ENCODE peak calls at places on chromosomes 13 and 19, in four cellular contexts. S is activated B cell treated with CpG ODN at 0.5 μM for 24 hours; F is astrocyte of the spinal cord; V is CD8-positive, alpha-beta T cell. I is an unnamed sample.

GRCh38 chr13:40109324-40109958 is 454.0 kb downstream of the COG6 start:
- DNase-seq in S (no peak), F (peak), V (no peak), I (no peak)

GRCh38 chr13:112137144-112137543 is 70.2 kb downstream of the SOX1 start:
- DNase-seq in S (no peak), F (no peak), V (no peak), I (no peak)

GRCh38 chr13:110379905-110380341 is 72.8 kb downstream of the COL4A2 start:
- DNase-seq in S (no peak), F (peak), V (no peak), I (no peak)

GRCh38 chr19:15010497-15011255 is 31.0 kb upstream of the SLC1A6 start:
- DNase-seq in S (no peak), F (no peak), V (no peak), I (no peak)

GRCh38 chr19:10884273-10884672 is 12.9 kb downstream of the CARM1 start:
- DNase-seq in S (no peak), F (peak), V (no peak), I (no peak)

GRCh38 chr19:20664917-20665781 is 3.8 kb upstream of the ZNF626 start:
- DNase-seq in S (no peak), F (no peak), V (no peak), I (peak)

GRCh38 chr19:14563989-14564650 is 7.7 kb downstream of the NDUFB7 start:
- DNase-seq in S (no peak), F (peak), V (no peak), I (peak)

GRCh38 chr13:101654916-101655315 is 202.4 kb downstream of the ITGBL1 start:
- DNase-seq in S (no peak), F (no peak), V (no peak), I (no peak)

GRCh38 chr19:11708457-11708856 is 30.3 kb downstream of the ZNF823 start:
- DNase-seq in S (no peak), F (no peak), V (no peak), I (no peak)

GRCh38 chr19:55552206-55552605 is 6.9 kb upstream of the SBK3 start:
- DNase-seq in S (no peak), F (no peak), V (no peak), I (no peak)

GRCh38 chr13:112447761-112448603 is 71.8 kb downstream of the SPACA7 start:
- DNase-seq in S (no peak), F (no peak), V (no peak), I (no peak)

GRCh38 chr19:50311723-50312635 is 17.2 kb downstream of the KCNC3 start:
- DNase-seq in S (no peak), F (no peak), V (no peak), I (peak)

GRCh38 chr13:47332149-47332548 is 435.3 kb upstream of the HTR2A start:
- DNase-seq in S (no peak), F (peak), V (no peak), I (no peak)

GRCh38 chr13:112874751-112875300 is 94.2 kb upstream of the MCF2L start:
- DNase-seq in S (no peak), F (no peak), V (no peak), I (no peak)

GRCh38 chr13:112146073-112146360 is 79.1 kb downstream of the SOX1 start:
- DNase-seq in S (no peak), F (no peak), V (no peak), I (no peak)

GRCh38 chr19:33513424-33513823 is 8.2 kb downstream of the PEPD start:
- DNase-seq in S (no peak), F (no peak), V (no peak), I (no peak)

GRCh38 chr13:110123041-110123809 is 183.7 kb downstream of the COL4A1 start:
- DNase-seq in S (no peak), F (peak), V (no peak), I (no peak)

GRCh38 chr13:98004107-98004506 is 50.6 kb downstream of the IPO5 start:
- DNase-seq in S (no peak), F (peak), V (no peak), I (no peak)

GRCh38 chr13:30307194-30307965 is at the start of gene KATNAL1:
- DNase-seq in S (peak), F (peak), V (peak), I (peak)

DNA sequence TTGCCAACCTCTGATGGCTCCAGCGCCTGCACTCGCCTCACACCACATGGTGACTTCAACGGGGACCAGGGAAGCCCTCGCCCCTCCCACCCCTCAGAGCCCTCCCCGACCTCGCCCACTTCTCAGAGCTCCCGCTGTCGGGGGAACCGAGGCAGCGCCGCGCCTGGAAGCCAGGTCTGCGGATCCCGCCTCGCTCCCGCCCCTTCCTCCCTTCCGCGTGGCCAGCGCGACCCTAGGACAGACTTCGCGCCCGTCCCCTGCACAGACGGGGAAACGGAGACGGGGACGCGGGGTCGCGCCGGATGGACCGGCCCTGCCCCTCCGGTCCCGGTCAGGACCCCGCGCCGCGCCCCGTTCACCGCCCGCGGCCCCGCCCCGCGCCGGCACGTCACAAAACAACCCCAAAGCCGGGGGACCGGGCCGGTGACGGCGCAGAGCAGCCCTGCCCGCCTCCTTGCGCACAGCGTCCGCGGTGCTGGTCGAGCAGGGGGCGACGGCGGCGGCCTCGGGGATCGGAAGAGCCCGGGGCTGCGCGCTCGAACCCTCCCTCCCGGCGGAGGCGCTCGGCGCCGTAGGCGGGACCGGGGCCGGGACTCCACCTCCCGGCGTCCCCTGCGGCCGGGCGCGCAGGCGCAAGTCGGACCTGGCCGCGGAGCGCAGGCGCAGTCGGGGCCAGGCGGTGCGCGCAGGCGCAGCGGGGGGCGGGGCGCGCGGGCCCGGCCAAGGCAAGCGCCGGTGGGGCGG is 379 bp upstream of the CDC34 start:
- DNase-seq in S (peak), F (peak), V (peak), I (peak)
- TF ChIP-seq CTCF in S (no peak), F (peak), V (no peak), I (no peak)

GRCh38 chr13:106133025-106133424 is 402.4 kb downstream of the EFNB2 start:
- DNase-seq in S (no peak), F (peak), V (no peak), I (no peak)
- TF ChIP-seq CTCF in S (no peak), F (no peak), V (no peak), I (no peak)

DNA sequence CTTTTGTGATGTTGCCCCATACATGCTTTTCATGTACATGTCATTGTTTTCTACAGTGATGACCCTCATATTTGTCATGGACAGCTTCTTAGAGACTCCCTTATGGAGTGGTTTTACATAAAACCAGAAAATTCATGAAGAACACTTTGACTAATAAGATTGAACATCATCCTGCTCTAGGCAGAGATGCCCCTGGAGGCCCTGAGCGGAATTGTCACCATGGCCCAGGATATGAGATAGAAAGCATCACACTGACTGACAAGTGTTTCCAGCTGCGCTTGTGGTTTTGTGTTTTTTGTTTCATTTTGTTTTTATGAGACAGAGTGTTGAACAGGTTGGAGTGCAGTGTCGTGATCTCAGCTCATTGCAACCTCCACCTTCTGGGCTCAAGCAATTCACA is 22.2 kb downstream of the ZNF701 start:
- DNase-seq in S (no peak), F (no peak), V (no peak), I (no peak)
- TF ChIP-seq CTCF in S (no peak), F (no peak), V (no peak), I (no peak)

DNA sequence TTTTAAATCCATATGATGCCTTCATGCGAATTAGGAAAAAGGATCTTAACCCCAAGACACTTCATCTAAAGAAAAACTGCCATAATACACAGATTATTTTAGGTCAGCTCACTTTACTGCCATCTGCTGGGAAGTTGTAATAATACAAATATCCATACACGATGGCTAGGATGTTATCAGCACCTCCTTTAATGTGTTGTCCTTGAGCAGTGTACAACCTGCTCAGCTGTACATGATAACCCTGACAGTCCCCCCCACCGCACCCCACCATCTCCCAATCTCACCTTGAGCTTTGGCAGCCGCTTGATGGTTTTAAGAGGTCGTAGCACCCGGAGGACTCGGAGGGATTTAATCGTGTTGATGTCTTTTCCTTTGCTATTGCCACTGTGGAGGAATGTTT is 112.2 kb downstream of the IER2 start:
- DNase-seq in S (no peak), F (peak), V (no peak), I (no peak)
- TF ChIP-seq CTCF in S (no peak), F (peak), V (peak), I (peak)

DNA sequence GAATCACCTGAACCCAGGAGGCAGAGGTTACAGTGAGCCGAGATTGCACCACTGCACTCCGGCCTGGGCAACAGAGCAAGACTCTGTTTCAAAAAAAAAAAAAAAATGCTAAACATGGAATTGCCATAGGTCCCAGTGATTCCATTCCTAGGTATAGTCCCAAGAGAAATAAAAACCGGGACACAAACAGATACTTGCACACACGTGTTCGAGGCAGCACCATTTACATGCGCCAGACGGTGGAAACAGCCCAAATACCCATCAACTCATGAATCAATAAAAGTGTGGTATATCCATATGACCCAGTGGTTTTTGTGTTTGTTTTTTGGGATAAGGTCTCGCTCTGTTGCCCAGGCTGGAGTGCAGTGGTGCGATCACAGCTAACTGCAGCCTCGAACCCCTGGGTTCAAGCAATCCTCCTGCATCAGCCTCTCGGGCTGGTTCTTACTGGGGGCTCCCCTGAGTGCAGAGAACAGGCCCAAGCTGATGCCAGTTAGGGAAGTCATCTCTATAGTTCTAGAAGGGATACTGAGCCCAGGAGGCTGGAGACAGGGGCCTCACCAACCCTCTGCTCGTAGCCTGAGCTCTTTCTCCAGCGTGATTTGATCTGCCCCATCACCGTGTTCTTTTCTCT is 8.5 kb downstream of the KLF2 start:
- DNase-seq in S (no peak), F (no peak), V (no peak), I (no peak)
- TF ChIP-seq CTCF in S (no peak), F (no peak), V (no peak), I (no peak)

GRCh38 chr13:78185700-78186099 is 267.1 kb upstream of the EDNRB start:
- DNase-seq in S (no peak), F (no peak), V (no peak), I (no peak)

GRCh38 chr13:78192721-78193120 is 274.1 kb upstream of the EDNRB start:
- DNase-seq in S (no peak), F (no peak), V (no peak), I (no peak)

GRCh38 chr13:78190296-78190695 is 271.7 kb upstream of the EDNRB start:
- DNase-seq in S (no peak), F (no peak), V (no peak), I (no peak)

GRCh38 chr13:78183737-78184136 is 265.1 kb upstream of the EDNRB start:
- DNase-seq in S (no peak), F (no peak), V (no peak), I (no peak)

GRCh38 chr13:78187781-78188180 is 269.1 kb upstream of the EDNRB start:
- DNase-seq in S (no peak), F (no peak), V (no peak), I (no peak)
- TF ChIP-seq CTCF in S (no peak), F (no peak), V (no peak), I (no peak)

GRCh38 chr19:51402117-51402516 is 11.7 kb upstream of the C19orf84 start:
- DNase-seq in S (no peak), F (no peak), V (no peak), I (no peak)

GRCh38 chr19:51396175-51396574 is 5.8 kb upstream of the C19orf84 start:
- DNase-seq in S (no peak), F (no peak), V (no peak), I (no peak)

GRCh38 chr19:51394045-51394836 is 3.9 kb upstream of the C19orf84 start:
- DNase-seq in S (peak), F (peak), V (peak), I (peak)

GRCh38 chr19:51398096-51398704 is 7.8 kb upstream of the C19orf84 start:
- DNase-seq in S (no peak), F (no peak), V (no peak), I (peak)
- TF ChIP-seq CTCF in S (no peak), F (peak), V (peak), I (peak)

GRCh38 chr19:12884627-12884925 is 2.4 kb downstream of the KLF1 start:
- DNase-seq in S (no peak), F (no peak), V (no peak), I (no peak)

GRCh38 chr19:12886943-12887747 is at the start of gene KLF1:
- DNase-seq in S (no peak), F (no peak), V (no peak), I (no peak)

GRCh38 chr19:12884202-12884601 is 2.8 kb downstream of the KLF1 start:
- DNase-seq in S (no peak), F (no peak), V (no peak), I (no peak)

GRCh38 chr19:12885749-12886706 is 973 bp downstream of the KLF1 start:
- DNase-seq in S (no peak), F (no peak), V (no peak), I (no peak)

DNA sequence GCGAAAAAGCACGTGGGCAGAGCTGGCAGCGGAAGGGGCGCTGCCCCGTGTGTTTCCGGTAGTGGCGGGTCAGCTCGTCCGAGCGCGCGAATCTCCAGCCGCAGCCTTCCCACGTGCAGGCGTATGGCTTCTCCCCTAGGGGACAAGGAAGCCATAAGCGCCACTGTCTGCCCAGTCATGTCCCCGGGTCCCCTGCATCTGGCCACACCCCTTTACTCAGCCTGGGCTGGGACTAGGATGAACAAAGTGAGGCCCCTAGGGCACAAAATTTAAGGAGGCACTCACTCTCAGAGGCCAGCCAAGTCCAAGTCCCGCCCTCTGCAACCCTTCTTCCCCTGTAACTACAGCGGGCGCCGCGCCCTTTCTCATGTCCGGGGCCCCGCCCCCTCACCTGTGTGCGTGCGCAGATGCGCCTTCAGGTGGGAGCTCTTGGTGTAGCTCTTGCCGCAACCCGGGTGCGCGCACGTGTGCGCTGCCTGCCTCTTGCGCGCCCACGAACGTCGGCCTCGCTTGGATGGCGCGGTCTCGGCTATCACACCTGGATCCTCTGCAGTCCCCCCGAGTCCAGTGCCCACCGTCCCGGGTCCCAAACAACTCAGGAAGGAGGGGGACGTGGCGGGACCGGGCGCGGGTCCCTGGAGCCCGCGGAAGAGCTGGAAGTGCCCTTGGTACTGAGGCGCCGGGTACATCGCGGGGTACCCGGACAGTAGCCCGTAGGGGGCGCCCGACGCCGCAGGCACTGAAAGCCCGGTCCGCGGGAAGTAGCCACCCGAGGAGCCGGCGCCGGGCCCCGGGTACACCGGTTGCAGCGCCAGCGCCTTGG is 1.9 kb downstream of the KLF1 start:
- DNase-seq in S (peak), F (peak), V (peak), I (no peak)
- TF ChIP-seq CTCF in S (no peak), F (peak), V (peak), I (no peak)